ENCODE peak calls at places on chromosomes 12 and 14, in eight cellular contexts. One of them, this sample, is unnamed.

GRCh38 chr14:31380106-31380505 is 40.2 kb downstream of the HEATR5A start:
- DNase-seq in lower lobe of right lung: no peak
- DNase-seq in body of pancreas: no peak
- DNase-seq in BE2C: no peak
- DNase-seq in A549: no peak
- DNase-seq in left ventricle myocardium inferior: no peak
- DNase-seq in aorta: no peak
- DNase-seq in keratinocyte: no peak
- DNase-seq in this sample: no peak

GRCh38 chr12:106149096-106149784 is 10.5 kb upstream of the NUAK1 start:
- DNase-seq in lower lobe of right lung: no peak
- DNase-seq in body of pancreas: peak
- DNase-seq in BE2C: no peak
- DNase-seq in A549: peak
- DNase-seq in left ventricle myocardium inferior: no peak
- DNase-seq in aorta: no peak
- DNase-seq in keratinocyte: no peak
- DNase-seq in this sample: no peak

GRCh38 chr12:70359458-70360197 is 6.5 kb upstream of the KCNMB4 start:
- DNase-seq in lower lobe of right lung: no peak
- DNase-seq in body of pancreas: no peak
- DNase-seq in BE2C: no peak
- DNase-seq in A549: no peak
- DNase-seq in left ventricle myocardium inferior: no peak
- DNase-seq in aorta: no peak
- DNase-seq in keratinocyte: no peak
- DNase-seq in this sample: no peak

GRCh38 chr14:50008562-50009355 is 107.6 kb downstream of the VCPKMT start:
- DNase-seq in lower lobe of right lung: no peak
- DNase-seq in body of pancreas: no peak
- DNase-seq in BE2C: no peak
- DNase-seq in A549: no peak
- DNase-seq in left ventricle myocardium inferior: no peak
- DNase-seq in aorta: no peak
- DNase-seq in keratinocyte: peak
- DNase-seq in this sample: no peak

GRCh38 chr12:10115890-10116289 is 14.1 kb downstream of the CLEC7A start:
- DNase-seq in lower lobe of right lung: no peak
- DNase-seq in body of pancreas: no peak
- DNase-seq in BE2C: no peak
- DNase-seq in A549: no peak
- DNase-seq in left ventricle myocardium inferior: no peak
- DNase-seq in aorta: no peak
- DNase-seq in keratinocyte: no peak
- DNase-seq in this sample: no peak

GRCh38 chr12:103128862-103129501 is 171.5 kb downstream of the ASCL1 start:
- DNase-seq in lower lobe of right lung: no peak
- DNase-seq in body of pancreas: peak
- DNase-seq in BE2C: no peak
- DNase-seq in A549: no peak
- DNase-seq in left ventricle myocardium inferior: no peak
- DNase-seq in aorta: no peak
- DNase-seq in keratinocyte: no peak
- DNase-seq in this sample: no peak

GRCh38 chr12:117854339-117855012 is 114.3 kb downstream of the KSR2 start:
- DNase-seq in lower lobe of right lung: no peak
- DNase-seq in body of pancreas: no peak
- DNase-seq in BE2C: peak
- DNase-seq in A549: peak
- DNase-seq in left ventricle myocardium inferior: no peak
- DNase-seq in aorta: no peak
- DNase-seq in keratinocyte: no peak
- DNase-seq in this sample: no peak

GRCh38 chr12:122023339-122024131 is 1.9 kb downstream of the BCL7A start:
- DNase-seq in lower lobe of right lung: peak
- DNase-seq in body of pancreas: peak
- DNase-seq in BE2C: peak
- DNase-seq in A549: peak
- DNase-seq in left ventricle myocardium inferior: peak
- DNase-seq in aorta: peak
- DNase-seq in keratinocyte: no peak
- DNase-seq in this sample: peak

GRCh38 chr14:62428429-62429203 is 616.6 kb downstream of the KCNH5 start:
- DNase-seq in lower lobe of right lung: no peak
- DNase-seq in body of pancreas: no peak
- DNase-seq in BE2C: no peak
- DNase-seq in A549: no peak
- DNase-seq in left ventricle myocardium inferior: no peak
- DNase-seq in aorta: no peak
- DNase-seq in keratinocyte: peak
- DNase-seq in this sample: peak

GRCh38 chr12:9378430-9378835 is 170.2 kb upstream of the PZP start:
- DNase-seq in lower lobe of right lung: no peak
- DNase-seq in body of pancreas: no peak
- DNase-seq in BE2C: peak
- DNase-seq in A549: peak
- DNase-seq in left ventricle myocardium inferior: no peak
- DNase-seq in aorta: no peak
- DNase-seq in keratinocyte: no peak
- DNase-seq in this sample: no peak

GRCh38 chr14:95155044-95155443 is 2.3 kb downstream of the DICER1 start:
- DNase-seq in lower lobe of right lung: no peak
- DNase-seq in body of pancreas: no peak
- DNase-seq in BE2C: no peak
- DNase-seq in A549: no peak
- DNase-seq in left ventricle myocardium inferior: no peak
- DNase-seq in aorta: no peak
- DNase-seq in keratinocyte: no peak
- DNase-seq in this sample: no peak

GRCh38 chr14:95150910-95151309 is 6.4 kb downstream of the DICER1 start:
- DNase-seq in lower lobe of right lung: no peak
- DNase-seq in body of pancreas: no peak
- DNase-seq in BE2C: no peak
- DNase-seq in A549: no peak
- DNase-seq in left ventricle myocardium inferior: no peak
- DNase-seq in aorta: no peak
- DNase-seq in keratinocyte: no peak
- DNase-seq in this sample: no peak

GRCh38 chr14:95153866-95154265 is 3.5 kb downstream of the DICER1 start:
- DNase-seq in lower lobe of right lung: no peak
- DNase-seq in body of pancreas: no peak
- DNase-seq in BE2C: no peak
- DNase-seq in A549: no peak
- DNase-seq in left ventricle myocardium inferior: no peak
- DNase-seq in aorta: no peak
- DNase-seq in keratinocyte: no peak
- DNase-seq in this sample: no peak

GRCh38 chr14:95149441-95149840 is 7.9 kb downstream of the DICER1 start:
- DNase-seq in lower lobe of right lung: no peak
- DNase-seq in body of pancreas: no peak
- DNase-seq in BE2C: no peak
- DNase-seq in A549: no peak
- DNase-seq in left ventricle myocardium inferior: no peak
- DNase-seq in aorta: no peak
- DNase-seq in keratinocyte: no peak
- DNase-seq in this sample: no peak

DNA sequence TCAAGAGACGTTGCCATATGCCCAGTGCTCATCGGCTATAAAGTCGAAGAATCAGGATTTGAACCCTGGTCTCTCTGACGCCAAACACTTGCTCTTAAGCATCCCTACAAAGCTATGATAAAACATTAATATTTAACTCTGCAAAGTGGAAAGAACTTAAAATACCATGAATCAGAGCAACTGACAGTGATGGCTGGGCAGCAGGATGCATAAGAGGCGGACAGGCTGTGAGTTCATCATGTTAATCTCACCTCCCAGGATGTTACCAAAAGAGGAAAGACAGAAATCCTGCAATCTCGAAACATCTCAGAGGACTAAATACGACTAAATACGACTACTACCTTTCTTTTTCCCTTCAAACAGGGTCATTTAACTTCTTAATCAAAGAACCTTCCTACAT is 5.8 kb downstream of the DICER1 start:
- DNase-seq in lower lobe of right lung: no peak
- DNase-seq in body of pancreas: no peak
- DNase-seq in BE2C: no peak
- DNase-seq in A549: no peak
- DNase-seq in left ventricle myocardium inferior: no peak
- DNase-seq in aorta: no peak
- DNase-seq in keratinocyte: no peak
- DNase-seq in this sample: no peak
- H3K4me3 ChIP-seq in lower lobe of right lung: no peak
- H3K4me3 ChIP-seq in body of pancreas: no peak
- H3K4me3 ChIP-seq in BE2C: no peak
- H3K4me3 ChIP-seq in A549: no peak
- H3K4me3 ChIP-seq in left ventricle myocardium inferior: no peak
- H3K4me3 ChIP-seq in aorta: no peak
- H3K4me3 ChIP-seq in keratinocyte: no peak
- H3K4me3 ChIP-seq in this sample: no peak

GRCh38 chr14:91326514-91326832 is 82.0 kb upstream of the GPR68 start:
- DNase-seq in lower lobe of right lung: no peak
- DNase-seq in body of pancreas: no peak
- DNase-seq in BE2C: no peak
- DNase-seq in A549: no peak
- DNase-seq in left ventricle myocardium inferior: no peak
- DNase-seq in aorta: no peak
- DNase-seq in keratinocyte: no peak
- DNase-seq in this sample: no peak

GRCh38 chr14:91325211-91325610 is 80.7 kb upstream of the GPR68 start:
- DNase-seq in lower lobe of right lung: no peak
- DNase-seq in body of pancreas: no peak
- DNase-seq in BE2C: no peak
- DNase-seq in A549: no peak
- DNase-seq in left ventricle myocardium inferior: no peak
- DNase-seq in aorta: peak
- DNase-seq in keratinocyte: no peak
- DNase-seq in this sample: no peak

GRCh38 chr14:91323031-91323430 is 78.5 kb upstream of the GPR68 start:
- DNase-seq in lower lobe of right lung: no peak
- DNase-seq in body of pancreas: no peak
- DNase-seq in BE2C: no peak
- DNase-seq in A549: no peak
- DNase-seq in left ventricle myocardium inferior: no peak
- DNase-seq in aorta: peak
- DNase-seq in keratinocyte: no peak
- DNase-seq in this sample: no peak

GRCh38 chr14:91323671-91324605 is 79.4 kb upstream of the GPR68 start:
- DNase-seq in lower lobe of right lung: peak
- DNase-seq in body of pancreas: peak
- DNase-seq in BE2C: peak
- DNase-seq in A549: peak
- DNase-seq in left ventricle myocardium inferior: peak
- DNase-seq in aorta: peak
- DNase-seq in keratinocyte: peak
- DNase-seq in this sample: peak

GRCh38 chr14:91324606-91324950 is 80.1 kb upstream of the GPR68 start:
- DNase-seq in lower lobe of right lung: no peak
- DNase-seq in body of pancreas: no peak
- DNase-seq in BE2C: no peak
- DNase-seq in A549: no peak
- DNase-seq in left ventricle myocardium inferior: no peak
- DNase-seq in aorta: peak
- DNase-seq in keratinocyte: no peak
- DNase-seq in this sample: no peak
- H3K4me3 ChIP-seq in lower lobe of right lung: peak
- H3K4me3 ChIP-seq in body of pancreas: no peak
- H3K4me3 ChIP-seq in BE2C: peak
- H3K4me3 ChIP-seq in A549: no peak
- H3K4me3 ChIP-seq in left ventricle myocardium inferior: peak
- H3K4me3 ChIP-seq in aorta: no peak
- H3K4me3 ChIP-seq in keratinocyte: no peak
- H3K4me3 ChIP-seq in this sample: no peak

DNA sequence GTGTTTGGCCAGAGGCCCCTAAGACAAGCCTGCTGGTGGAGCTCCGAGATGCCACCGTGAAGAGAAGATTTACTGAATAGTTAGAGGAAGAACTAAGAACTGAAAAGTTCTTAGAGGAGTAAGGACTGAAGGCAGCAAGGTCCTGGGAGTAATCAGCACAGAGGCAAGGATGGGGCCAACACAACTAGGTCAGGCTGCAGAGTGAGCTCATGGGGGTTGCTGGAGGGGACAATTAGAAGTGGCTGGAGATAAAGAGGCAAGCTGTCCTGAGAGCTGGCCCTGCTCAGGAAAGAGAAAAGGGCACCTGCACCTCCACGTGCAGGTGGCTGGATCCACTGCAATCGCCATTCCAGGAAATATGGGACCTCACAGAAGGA is 52.7 kb downstream of the NFKBIA start:
- DNase-seq in lower lobe of right lung: peak
- DNase-seq in body of pancreas: no peak
- DNase-seq in BE2C: no peak
- DNase-seq in A549: no peak
- DNase-seq in left ventricle myocardium inferior: no peak
- DNase-seq in aorta: peak
- DNase-seq in keratinocyte: no peak
- DNase-seq in this sample: no peak
- H3K4me3 ChIP-seq in lower lobe of right lung: no peak
- H3K4me3 ChIP-seq in body of pancreas: no peak
- H3K4me3 ChIP-seq in BE2C: no peak
- H3K4me3 ChIP-seq in A549: no peak
- H3K4me3 ChIP-seq in left ventricle myocardium inferior: no peak
- H3K4me3 ChIP-seq in aorta: no peak
- H3K4me3 ChIP-seq in keratinocyte: no peak
- H3K4me3 ChIP-seq in this sample: no peak

GRCh38 chr14:96573473-96574100 is 71.4 kb downstream of the PAPOLA start:
- DNase-seq in lower lobe of right lung: no peak
- DNase-seq in body of pancreas: no peak
- DNase-seq in BE2C: no peak
- DNase-seq in A549: no peak
- DNase-seq in left ventricle myocardium inferior: no peak
- DNase-seq in aorta: no peak
- DNase-seq in keratinocyte: no peak
- DNase-seq in this sample: no peak
- H3K4me3 ChIP-seq in lower lobe of right lung: no peak
- H3K4me3 ChIP-seq in body of pancreas: no peak
- H3K4me3 ChIP-seq in BE2C: no peak
- H3K4me3 ChIP-seq in A549: no peak
- H3K4me3 ChIP-seq in left ventricle myocardium inferior: no peak
- H3K4me3 ChIP-seq in aorta: no peak
- H3K4me3 ChIP-seq in keratinocyte: no peak
- H3K4me3 ChIP-seq in this sample: no peak

GRCh38 chr14:24216345-24216699 is 456 bp upstream of the MDP1 start:
- DNase-seq in lower lobe of right lung: no peak
- DNase-seq in body of pancreas: no peak
- DNase-seq in BE2C: no peak
- DNase-seq in A549: no peak
- DNase-seq in left ventricle myocardium inferior: no peak
- DNase-seq in aorta: no peak
- DNase-seq in keratinocyte: no peak
- DNase-seq in this sample: no peak
- H3K4me3 ChIP-seq in lower lobe of right lung: peak
- H3K4me3 ChIP-seq in body of pancreas: no peak
- H3K4me3 ChIP-seq in BE2C: peak
- H3K4me3 ChIP-seq in A549: peak
- H3K4me3 ChIP-seq in left ventricle myocardium inferior: peak
- H3K4me3 ChIP-seq in aorta: no peak
- H3K4me3 ChIP-seq in keratinocyte: no peak
- H3K4me3 ChIP-seq in this sample: peak